ENCODE peak calls at places on chromosomes 12 and 14, in four cellular contexts. One of them, this sample, is unnamed.

GRCh38 chr14:36019126-36019525 is 157.4 kb downstream of the PTCSC3 start:
- DNase-seq in NCI-H1105: no peak
- DNase-seq in GM03348: no peak
- DNase-seq in brain microvascular endothelial cell: no peak
- DNase-seq in this sample: no peak

GRCh38 chr14:103273847-103274615 is 60.0 kb upstream of the EIF5 start:
- DNase-seq in NCI-H1105: no peak
- DNase-seq in brain microvascular endothelial cell: no peak
- DNase-seq in GM03348: no peak
- DNase-seq in this sample: no peak

GRCh38 chr12:77760271-77761025 is 70.2 kb upstream of the NAV3 start:
- DNase-seq in brain microvascular endothelial cell: no peak
- DNase-seq in NCI-H1105: no peak
- DNase-seq in GM03348: no peak
- DNase-seq in this sample: no peak

GRCh38 chr14:66281036-66281776 is 205.0 kb upstream of the CCDC196 start:
- DNase-seq in brain microvascular endothelial cell: no peak
- DNase-seq in GM03348: peak
- DNase-seq in NCI-H1105: no peak
- DNase-seq in this sample: no peak

GRCh38 chr12:66740257-66740656 is 61.4 kb upstream of the GRIP1 start:
- DNase-seq in GM03348: no peak
- DNase-seq in brain microvascular endothelial cell: no peak
- DNase-seq in NCI-H1105: peak
- DNase-seq in this sample: no peak

GRCh38 chr12:113912761-113913295 is 53.3 kb downstream of the RBM19 start:
- DNase-seq in brain microvascular endothelial cell: peak
- DNase-seq in GM03348: peak
- DNase-seq in NCI-H1105: peak
- DNase-seq in this sample: peak

GRCh38 chr12:53596920-53597363 is 29.2 kb downstream of the ATF7 start:
- DNase-seq in brain microvascular endothelial cell: peak
- DNase-seq in GM03348: no peak
- DNase-seq in NCI-H1105: no peak
- DNase-seq in this sample: peak

GRCh38 chr14:99758121-99758871 is 34.9 kb upstream of the EML1 start:
- DNase-seq in NCI-H1105: no peak
- DNase-seq in GM03348: peak
- DNase-seq in brain microvascular endothelial cell: peak
- DNase-seq in this sample: peak

GRCh38 chr12:56645201-56645716 is 525 bp downstream of the ATP5F1B start:
- DNase-seq in brain microvascular endothelial cell: no peak
- DNase-seq in NCI-H1105: no peak
- DNase-seq in GM03348: peak
- DNase-seq in this sample: no peak

GRCh38 chr12:64883264-64884163 is 59.1 kb downstream of the TBC1D30 start:
- DNase-seq in brain microvascular endothelial cell: no peak
- DNase-seq in NCI-H1105: no peak
- DNase-seq in GM03348: no peak
- DNase-seq in this sample: no peak

GRCh38 chr14:90554341-90554740 is 157.5 kb downstream of the CALM1 start:
- DNase-seq in GM03348: no peak
- DNase-seq in brain microvascular endothelial cell: no peak
- DNase-seq in NCI-H1105: peak
- DNase-seq in this sample: no peak

GRCh38 chr12:121916719-121917118 is 1.7 kb upstream of the CFAP251 start:
- DNase-seq in GM03348: no peak
- DNase-seq in NCI-H1105: no peak
- DNase-seq in brain microvascular endothelial cell: no peak
- DNase-seq in this sample: no peak

GRCh38 chr12:103841690-103842584 is 903 bp upstream of the NT5DC3 start:
- DNase-seq in brain microvascular endothelial cell: peak
- DNase-seq in GM03348: peak
- DNase-seq in NCI-H1105: peak
- DNase-seq in this sample: peak

GRCh38 chr12:68334136-68334535 is 2.0 kb upstream of the MDM1 start:
- DNase-seq in brain microvascular endothelial cell: no peak
- DNase-seq in GM03348: no peak
- DNase-seq in NCI-H1105: no peak
- DNase-seq in this sample: no peak

GRCh38 chr12:67650127-67650495 is 1.6 kb downstream of the DYRK2 start:
- DNase-seq in GM03348: peak
- DNase-seq in brain microvascular endothelial cell: no peak
- DNase-seq in NCI-H1105: no peak
- DNase-seq in this sample: peak

GRCh38 chr14:105470812-105471771 is 3.5 kb upstream of the CRIP2 start:
- DNase-seq in GM03348: no peak
- DNase-seq in brain microvascular endothelial cell: no peak
- DNase-seq in NCI-H1105: no peak
- DNase-seq in this sample: no peak

This sample was measured in fibroblast of gingiva.